ENCODE peak calls at places on chromosomes 7 and 10, in four cellular contexts. P is head of caudate nucleus; A is NCI-H345; O is stimulated activated naive CD4-positive, alpha-beta T cell. U is an unnamed sample.

GRCh38 chr7:135001390-135002165 is 15.3 kb downstream of the AGBL3 start:
- DNase-seq in P (no peak), O (no peak), A (no peak), U (no peak)

GRCh38 chr10:88082806-88083596 is 219.6 kb downstream of the PTEN start:
- DNase-seq in O (no peak), A (no peak), P (no peak), U (no peak)

GRCh38 chr10:91046891-91047290 is 126.0 kb upstream of the ANKRD1 start:
- DNase-seq in O (no peak), A (no peak), P (no peak), U (no peak)

GRCh38 chr7:138475377-138475776 is 15.3 kb downstream of the TRIM24 start:
- DNase-seq in A (no peak), P (no peak), O (no peak), U (no peak)

GRCh38 chr10:133377025-133377817 is 1.8 kb upstream of the PAOX start:
- DNase-seq in A (no peak), O (no peak), P (no peak), U (no peak)

GRCh38 chr10:125017547-125018298 is 75.8 kb downstream of the ZRANB1 start:
- DNase-seq in O (no peak), A (peak), P (no peak), U (no peak)

GRCh38 chr7:152313879-152314604 is 121.8 kb downstream of the KMT2C start:
- DNase-seq in P (no peak), A (peak), O (peak), U (peak)

GRCh38 chr10:57884965-57885617 is 382.6 kb downstream of the IPMK start:
- DNase-seq in P (no peak), A (no peak), O (no peak), U (no peak)

GRCh38 chr7:147022056-147022455 is 905.5 kb downstream of the CNTNAP2 start:
- DNase-seq in P (no peak), A (no peak), O (no peak), U (no peak)

GRCh38 chr7:73423519-73424485 is 9.8 kb upstream of the FZD9 start:
- DNase-seq in A (no peak), O (no peak), P (peak), U (peak)

GRCh38 chr10:43395571-43396060 is 13.4 kb downstream of the HNRNPF start:
- DNase-seq in A (no peak), P (no peak), O (no peak), U (peak)

GRCh38 chr10:22630229-22631174 is 83.9 kb downstream of the PIP4K2A start:
- DNase-seq in P (no peak), O (peak), A (no peak), U (no peak)

GRCh38 chr10:30300728-30301127 is 48.4 kb downstream of the MTPAP start:
- DNase-seq in O (no peak), P (no peak), A (no peak), U (no peak)

GRCh38 chr7:87146740-87147386 is 5.4 kb upstream of the DMTF1 start:
- DNase-seq in A (no peak), O (no peak), P (no peak), U (no peak)

GRCh38 chr7:111012799-111013675 is 77.9 kb upstream of the LRRN3 start:
- DNase-seq in O (peak), P (no peak), A (no peak), U (no peak)

GRCh38 chr10:133559216-133559615 is 6.2 kb downstream of the SYCE1 start:
- DNase-seq in A (no peak), P (no peak), O (no peak), U (no peak)

GRCh38 chr10:52314007-52314821 is at the start of gene DKK1:
- DNase-seq in P (peak), A (peak), O (no peak), U (peak)

U was measured in dermis microvascular lymphatic vessel endothelial cell.